ENCODE peak calls at places on chromosomes 4 and X, in eight cellular contexts. One of them, this sample, is unnamed.
A peak's percentile ranks its signal among the peaks of the same experiment; 100 is the strongest.

GRCh38 chr4:74033721-74034120 is 4.8 kb downstream of the CXCL3 start:
- DNase-seq in psoas muscle: no peak
- DNase-seq in A549: no peak
- DNase-seq in cardiac fibroblast: peak; percentile 43
- DNase-seq in breast epithelium: no peak
- DNase-seq in B cell: no peak
- DNase-seq in H9: no peak
- DNase-seq in fibroblast of the aortic adventitia: peak; percentile 30
- DNase-seq in this sample: no peak

GRCh38 chr4:187415227-187415626 is 580.3 kb upstream of the ZFP42 start:
- DNase-seq in psoas muscle: no peak
- DNase-seq in A549: no peak
- DNase-seq in cardiac fibroblast: no peak
- DNase-seq in breast epithelium: no peak
- DNase-seq in B cell: no peak
- DNase-seq in H9: no peak
- DNase-seq in fibroblast of the aortic adventitia: no peak
- DNase-seq in this sample: no peak

GRCh38 chrX:150761819-150762216 is 68.6 kb downstream of the MTMR1 start:
- DNase-seq in psoas muscle: no peak
- DNase-seq in A549: no peak
- DNase-seq in cardiac fibroblast: no peak
- DNase-seq in breast epithelium: no peak
- DNase-seq in B cell: no peak
- DNase-seq in H9: no peak
- DNase-seq in fibroblast of the aortic adventitia: no peak
- DNase-seq in this sample: no peak

GRCh38 chr4:111362891-111363290 is 740.0 kb upstream of the PITX2 start:
- DNase-seq in psoas muscle: peak; percentile 16
- DNase-seq in A549: no peak
- DNase-seq in cardiac fibroblast: peak; percentile 19
- DNase-seq in breast epithelium: no peak
- DNase-seq in B cell: no peak
- DNase-seq in H9: no peak
- DNase-seq in fibroblast of the aortic adventitia: peak; percentile 89
- DNase-seq in this sample: no peak

GRCh38 chrX:40895246-40895645 is 159.9 kb upstream of the MED14 start:
- DNase-seq in psoas muscle: no peak
- DNase-seq in A549: no peak
- DNase-seq in cardiac fibroblast: no peak
- DNase-seq in breast epithelium: no peak
- DNase-seq in B cell: no peak
- DNase-seq in H9: no peak
- DNase-seq in fibroblast of the aortic adventitia: no peak
- DNase-seq in this sample: no peak

GRCh38 chrX:2855761-2856160 is 27.0 kb downstream of the GYG2 start:
- DNase-seq in psoas muscle: no peak
- DNase-seq in A549: no peak
- DNase-seq in cardiac fibroblast: no peak
- DNase-seq in breast epithelium: no peak
- DNase-seq in B cell: no peak
- DNase-seq in H9: no peak
- DNase-seq in fibroblast of the aortic adventitia: no peak
- DNase-seq in this sample: no peak

GRCh38 chr4:7398104-7398423 is 36.7 kb downstream of the PSAPL1 start:
- DNase-seq in psoas muscle: no peak
- DNase-seq in A549: no peak
- DNase-seq in cardiac fibroblast: peak; percentile 14
- DNase-seq in breast epithelium: peak; percentile 47
- DNase-seq in B cell: no peak
- DNase-seq in H9: no peak
- DNase-seq in fibroblast of the aortic adventitia: no peak
- DNase-seq in this sample: no peak

GRCh38 chr4:144615182-144615581 is 30.8 kb upstream of the HHIP start:
- DNase-seq in psoas muscle: no peak
- DNase-seq in A549: no peak
- DNase-seq in cardiac fibroblast: no peak
- DNase-seq in breast epithelium: no peak
- DNase-seq in B cell: no peak
- DNase-seq in H9: no peak
- DNase-seq in fibroblast of the aortic adventitia: peak; percentile 26
- DNase-seq in this sample: no peak

GRCh38 chr4:16513876-16514275 is 287.6 kb upstream of the TAPT1 start:
- DNase-seq in psoas muscle: no peak
- DNase-seq in A549: no peak
- DNase-seq in cardiac fibroblast: no peak
- DNase-seq in breast epithelium: no peak
- DNase-seq in B cell: no peak
- DNase-seq in H9: no peak
- DNase-seq in fibroblast of the aortic adventitia: no peak
- DNase-seq in this sample: no peak

GRCh38 chrX:78199851-78200250 is 60.4 kb upstream of the TAF9B start:
- DNase-seq in psoas muscle: no peak
- DNase-seq in A549: peak; percentile 50
- DNase-seq in cardiac fibroblast: peak; percentile 17
- DNase-seq in breast epithelium: no peak
- DNase-seq in B cell: peak; percentile 28
- DNase-seq in H9: no peak
- DNase-seq in fibroblast of the aortic adventitia: peak; percentile 13
- DNase-seq in this sample: peak; percentile 21

GRCh38 chr4:41692717-41693345 is 55.7 kb downstream of the PHOX2B start:
- DNase-seq in psoas muscle: peak; percentile 21
- DNase-seq in A549: peak; percentile 61
- DNase-seq in cardiac fibroblast: peak; percentile 70
- DNase-seq in breast epithelium: no peak
- DNase-seq in B cell: peak; percentile 21
- DNase-seq in H9: peak; percentile 77
- DNase-seq in fibroblast of the aortic adventitia: peak; percentile 63
- DNase-seq in this sample: peak; percentile 23

GRCh38 chr4:117549624-117550023 is 464.2 kb upstream of the TRAM1L1 start:
- DNase-seq in psoas muscle: no peak
- DNase-seq in A549: no peak
- DNase-seq in cardiac fibroblast: no peak
- DNase-seq in breast epithelium: no peak
- DNase-seq in B cell: no peak
- DNase-seq in H9: no peak
- DNase-seq in fibroblast of the aortic adventitia: no peak
- DNase-seq in this sample: no peak

GRCh38 chr4:117968606-117969005 is 65.7 kb upstream of the NDST3 start:
- DNase-seq in psoas muscle: no peak
- DNase-seq in A549: no peak
- DNase-seq in cardiac fibroblast: no peak
- DNase-seq in breast epithelium: no peak
- DNase-seq in B cell: no peak
- DNase-seq in H9: no peak
- DNase-seq in fibroblast of the aortic adventitia: no peak
- DNase-seq in this sample: no peak

GRCh38 chr4:128735714-128736113 is 73.8 kb upstream of the JADE1 start:
- DNase-seq in psoas muscle: no peak
- DNase-seq in A549: no peak
- DNase-seq in cardiac fibroblast: no peak
- DNase-seq in breast epithelium: no peak
- DNase-seq in B cell: no peak
- DNase-seq in H9: no peak
- DNase-seq in fibroblast of the aortic adventitia: no peak
- DNase-seq in this sample: no peak

GRCh38 chrX:139008185-139008584 is 296.7 kb upstream of the FGF13 start:
- DNase-seq in psoas muscle: no peak
- DNase-seq in A549: no peak
- DNase-seq in cardiac fibroblast: no peak
- DNase-seq in breast epithelium: no peak
- DNase-seq in B cell: no peak
- DNase-seq in H9: no peak
- DNase-seq in fibroblast of the aortic adventitia: no peak
- DNase-seq in this sample: no peak

DNA sequence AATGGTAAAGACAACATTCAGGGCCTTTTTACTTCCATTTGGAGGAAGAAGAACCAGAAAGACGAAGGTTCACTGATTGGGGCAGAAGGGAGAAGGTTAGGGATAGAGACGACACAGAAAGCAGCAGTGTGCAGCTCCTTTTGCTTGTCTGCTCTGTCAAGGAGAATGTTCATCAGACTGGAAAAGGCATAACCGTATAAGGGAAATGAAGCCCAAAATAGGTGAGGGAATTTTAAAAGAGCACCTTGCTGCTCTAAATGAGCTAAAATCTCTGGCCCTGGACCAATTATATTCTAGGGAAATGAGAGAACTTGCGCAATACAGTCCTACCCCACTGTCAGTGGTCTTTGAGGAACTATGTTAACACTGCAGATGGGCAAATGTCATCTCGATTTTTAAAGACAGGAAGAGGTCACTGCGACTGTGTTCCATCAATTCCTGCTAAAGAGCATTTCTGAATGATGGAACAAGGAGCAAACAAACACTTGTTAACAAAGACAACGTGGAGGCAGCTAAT is 909.8 kb upstream of the FTHL17 start:
- DNase-seq in psoas muscle: no peak
- DNase-seq in A549: no peak
- DNase-seq in cardiac fibroblast: no peak
- DNase-seq in breast epithelium: no peak
- DNase-seq in B cell: no peak
- DNase-seq in H9: no peak
- DNase-seq in fibroblast of the aortic adventitia: no peak
- DNase-seq in this sample: no peak
- TF ChIP-seq CTCF in psoas muscle: no peak
- TF ChIP-seq CTCF in A549: no peak
- TF ChIP-seq CTCF in cardiac fibroblast: no peak
- TF ChIP-seq CTCF in breast epithelium: no peak
- TF ChIP-seq CTCF in B cell: no peak
- TF ChIP-seq CTCF in H9: no peak
- TF ChIP-seq CTCF in fibroblast of the aortic adventitia: no peak
- TF ChIP-seq CTCF in this sample: no peak

GRCh38 chrX:133857648-133858269 is 127.6 kb downstream of the GPC3 start:
- DNase-seq in psoas muscle: no peak
- DNase-seq in A549: no peak
- DNase-seq in cardiac fibroblast: no peak
- DNase-seq in breast epithelium: no peak
- DNase-seq in B cell: no peak
- DNase-seq in H9: no peak
- DNase-seq in fibroblast of the aortic adventitia: no peak
- DNase-seq in this sample: no peak

GRCh38 chrX:133850414-133850813 is 135.0 kb downstream of the GPC3 start:
- DNase-seq in psoas muscle: no peak
- DNase-seq in A549: no peak
- DNase-seq in cardiac fibroblast: no peak
- DNase-seq in breast epithelium: no peak
- DNase-seq in B cell: no peak
- DNase-seq in H9: no peak
- DNase-seq in fibroblast of the aortic adventitia: no peak
- DNase-seq in this sample: no peak

GRCh38 chrX:133856819-133857218 is 128.6 kb downstream of the GPC3 start:
- DNase-seq in psoas muscle: no peak
- DNase-seq in A549: no peak
- DNase-seq in cardiac fibroblast: no peak
- DNase-seq in breast epithelium: no peak
- DNase-seq in B cell: no peak
- DNase-seq in H9: no peak
- DNase-seq in fibroblast of the aortic adventitia: no peak
- DNase-seq in this sample: no peak

GRCh38 chrX:133849676-133850075 is 135.7 kb downstream of the GPC3 start:
- DNase-seq in psoas muscle: no peak
- DNase-seq in A549: no peak
- DNase-seq in cardiac fibroblast: no peak
- DNase-seq in breast epithelium: no peak
- DNase-seq in B cell: no peak
- DNase-seq in H9: no peak
- DNase-seq in fibroblast of the aortic adventitia: no peak
- DNase-seq in this sample: no peak

DNA sequence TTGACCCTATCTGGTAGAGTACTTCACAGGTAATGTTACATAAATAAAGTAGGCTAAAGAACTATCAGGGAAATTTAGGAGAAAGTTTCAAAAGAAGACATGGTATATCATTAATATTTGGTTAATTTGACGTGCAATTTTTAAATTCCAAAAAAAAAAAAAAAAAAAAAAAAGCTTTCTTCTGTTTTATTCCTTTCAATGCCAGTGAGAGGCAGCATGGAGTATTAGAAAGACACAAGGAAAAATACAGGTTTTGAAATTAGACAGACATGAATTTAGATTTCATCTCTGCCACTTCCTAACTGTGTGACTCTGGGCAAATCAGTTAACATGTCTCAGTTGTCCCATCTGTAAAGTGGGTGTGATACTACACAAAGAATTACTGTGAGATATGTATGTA is 132.6 kb downstream of the GPC3 start:
- DNase-seq in psoas muscle: no peak
- DNase-seq in A549: no peak
- DNase-seq in cardiac fibroblast: no peak
- DNase-seq in breast epithelium: no peak
- DNase-seq in B cell: no peak
- DNase-seq in H9: no peak
- DNase-seq in fibroblast of the aortic adventitia: no peak
- DNase-seq in this sample: no peak
- TF ChIP-seq CTCF in psoas muscle: no peak
- TF ChIP-seq CTCF in A549: no peak
- TF ChIP-seq CTCF in cardiac fibroblast: no peak
- TF ChIP-seq CTCF in breast epithelium: no peak
- TF ChIP-seq CTCF in B cell: no peak
- TF ChIP-seq CTCF in H9: no peak
- TF ChIP-seq CTCF in fibroblast of the aortic adventitia: no peak
- TF ChIP-seq CTCF in this sample: no peak

DNA sequence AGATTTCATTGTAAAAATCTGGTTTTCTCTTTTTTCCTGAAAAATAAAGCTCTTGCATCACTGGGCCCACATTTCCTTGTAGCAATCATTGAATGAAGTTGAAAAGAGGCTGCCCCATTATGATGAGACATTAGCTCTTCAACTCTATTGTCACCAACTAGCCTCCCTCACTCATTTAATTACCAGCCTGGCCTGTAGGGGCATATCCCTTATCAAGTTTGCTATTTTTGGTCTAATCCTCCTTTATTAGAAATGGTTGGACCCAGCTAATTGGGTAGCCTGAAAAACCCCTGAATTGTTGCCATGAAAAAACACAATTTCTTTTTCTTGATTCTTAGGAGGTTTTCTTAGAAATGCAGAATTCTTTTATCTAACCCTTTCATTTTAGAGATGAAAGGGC is 164.6 kb upstream of the CASK start:
- DNase-seq in psoas muscle: no peak
- DNase-seq in A549: no peak
- DNase-seq in cardiac fibroblast: no peak
- DNase-seq in breast epithelium: no peak
- DNase-seq in B cell: no peak
- DNase-seq in H9: no peak
- DNase-seq in fibroblast of the aortic adventitia: no peak
- DNase-seq in this sample: no peak
- TF ChIP-seq CTCF in psoas muscle: no peak
- TF ChIP-seq CTCF in A549: no peak
- TF ChIP-seq CTCF in cardiac fibroblast: no peak
- TF ChIP-seq CTCF in breast epithelium: no peak
- TF ChIP-seq CTCF in B cell: no peak
- TF ChIP-seq CTCF in H9: peak; percentile 50
- TF ChIP-seq CTCF in fibroblast of the aortic adventitia: no peak
- TF ChIP-seq CTCF in this sample: no peak

DNA sequence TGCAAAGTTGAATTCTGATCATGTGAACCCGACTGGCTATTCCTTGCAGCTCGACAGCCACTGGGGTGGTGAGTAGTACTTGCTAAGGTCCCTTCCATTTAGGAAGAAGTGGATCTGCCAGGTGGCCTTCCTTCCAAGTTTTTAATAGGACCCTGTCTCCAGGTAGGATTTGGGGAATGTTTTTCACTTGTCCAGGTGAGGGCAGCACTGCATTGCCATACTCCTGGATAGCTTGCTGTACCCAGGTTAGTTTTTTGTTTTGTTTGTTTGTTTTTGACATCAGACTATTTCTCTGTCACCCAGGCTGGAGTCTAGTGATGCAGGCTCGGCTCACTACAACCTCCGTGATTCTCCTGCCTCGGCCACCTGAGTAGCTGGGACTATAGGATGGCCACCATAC is 29.8 kb downstream of the SAGE1 start:
- DNase-seq in psoas muscle: no peak
- DNase-seq in A549: peak; percentile 4
- DNase-seq in cardiac fibroblast: no peak
- DNase-seq in breast epithelium: no peak
- DNase-seq in B cell: no peak
- DNase-seq in H9: peak; percentile 31
- DNase-seq in fibroblast of the aortic adventitia: no peak
- DNase-seq in this sample: no peak
- TF ChIP-seq CTCF in psoas muscle: no peak
- TF ChIP-seq CTCF in A549: peak; percentile 16
- TF ChIP-seq CTCF in cardiac fibroblast: no peak
- TF ChIP-seq CTCF in breast epithelium: no peak
- TF ChIP-seq CTCF in B cell: no peak
- TF ChIP-seq CTCF in H9: peak; percentile 51
- TF ChIP-seq CTCF in fibroblast of the aortic adventitia: no peak
- TF ChIP-seq CTCF in this sample: peak; percentile 4

This sample was measured in GM13976.